ENCODE peak calls at places on chromosomes 11 and 22, in four cellular contexts. B is GM12878, S is K562, J is HL-60. Q is an unnamed sample.

GRCh38 chr11:133531971-133532651 is at the start of gene OPCML:
- DNase-seq in B (no peak), S (no peak), J (no peak), Q (no peak)

GRCh38 chr11:47158242-47158641 is 18.4 kb downstream of the ARFGAP2 start:
- DNase-seq in B (no peak), J (no peak), S (no peak), Q (no peak)

GRCh38 chr11:29018631-29019030 is 910.4 kb downstream of the METTL15 start:
- DNase-seq in S (no peak), J (no peak), B (no peak), Q (no peak)

GRCh38 chr22:26574001-26574723 is 15.8 kb downstream of the TPST2 start:
- DNase-seq in B (no peak), J (no peak), S (no peak), Q (no peak)

GRCh38 chr22:49936018-49936972 is 17.9 kb downstream of the CRELD2 start:
- DNase-seq in B (peak), J (peak), S (peak), Q (peak)

GRCh38 chr11:105582497-105582896 is 27.4 kb upstream of the GRIA4 start:
- DNase-seq in B (no peak), S (no peak), J (no peak), Q (no peak)

GRCh38 chr11:15852179-15852578 is 504.2 kb downstream of the SOX6 start:
- DNase-seq in S (peak), J (no peak), B (no peak), Q (no peak)

GRCh38 chr22:41524283-41524682 is 20.0 kb downstream of the POLR3H start:
- DNase-seq in S (no peak), B (no peak), J (no peak), Q (no peak)

GRCh38 chr22:27057717-27058116 is 400.3 kb downstream of the MIAT start:
- DNase-seq in S (no peak), J (no peak), B (no peak), Q (no peak)

GRCh38 chr11:55707029-55707428 is 45.0 kb downstream of the OR4C6 start:
- DNase-seq in B (peak), J (no peak), S (peak), Q (no peak)

GRCh38 chr11:7520011-7520942 is 6.5 kb downstream of the PPFIBP2 start:
- DNase-seq in J (no peak), S (no peak), B (peak), Q (no peak)

GRCh38 chr11:117172678-117173421 is 5.7 kb upstream of the SIDT2 start:
- DNase-seq in S (no peak), J (no peak), B (no peak), Q (no peak)

GRCh38 chr22:44736581-44737413 is 15.6 kb upstream of the ARHGAP8 start:
- DNase-seq in B (no peak), S (no peak), J (no peak), Q (no peak)

GRCh38 chr22:27462190-27462589 is 339.4 kb downstream of the MN1 start:
- DNase-seq in J (no peak), B (no peak), S (no peak), Q (no peak)

GRCh38 chr11:110857885-110858555 is 145.8 kb upstream of the ARHGAP20 start:
- DNase-seq in J (no peak), S (no peak), B (no peak), Q (no peak)

GRCh38 chr22:26887456-26887855 is 230.1 kb downstream of the MIAT start:
- DNase-seq in B (no peak), S (no peak), J (no peak), Q (no peak)

GRCh38 chr11:17673951-17674350 is 45.4 kb upstream of the MYOD1 start:
- DNase-seq in J (no peak), S (no peak), B (no peak), Q (no peak)

GRCh38 chr22:28736296-28737155 is 5.1 kb downstream of the CHEK2 start:
- DNase-seq in S (no peak), B (no peak), J (no peak), Q (no peak)

GRCh38 chr11:124740277-124740882 is 638 bp downstream of the NRGN start:
- DNase-seq in S (peak), J (peak), B (no peak), Q (no peak)

GRCh38 chr11:121536116-121536515 is 83.3 kb upstream of the SORL1-AS1 start:
- DNase-seq in S (no peak), J (no peak), B (no peak), Q (no peak)

GRCh38 chr11:77418155-77418980 is 55.5 kb downstream of the PAK1 start:
- DNase-seq in B (no peak), J (no peak), S (no peak), Q (no peak)

GRCh38 chr11:9459573-9460321 is 1.1 kb upstream of the ZNF143 start:
- DNase-seq in B (no peak), J (no peak), S (no peak), Q (no peak)

GRCh38 chr11:103325686-103326069 is 216.5 kb downstream of the DYNC2H1 start:
- DNase-seq in B (no peak), S (no peak), J (no peak), Q (no peak)

GRCh38 chr11:6988506-6988905 is 31.6 kb downstream of the ZNF214 start:
- DNase-seq in S (no peak), B (no peak), J (no peak), Q (no peak)

GRCh38 chr11:122226810-122227379 is 110.9 kb upstream of the BLID start:
- DNase-seq in J (no peak), B (no peak), S (no peak), Q (no peak)

GRCh38 chr11:68767672-68768071 is 16.4 kb upstream of the TESMIN start:
- DNase-seq in B (no peak), S (no peak), J (no peak), Q (no peak)

GRCh38 chr11:130212431-130212961 is 52.9 kb downstream of the ST14 start:
- DNase-seq in S (no peak), B (no peak), J (no peak), Q (no peak)

GRCh38 chr22:39170825-39171622 is 18.5 kb upstream of the CBX7 start:
- DNase-seq in J (peak), S (peak), B (peak), Q (peak)

GRCh38 chr11:131823772-131824171 is 453.4 kb downstream of the NTM start:
- DNase-seq in J (no peak), S (no peak), B (no peak), Q (no peak)

GRCh38 chr11:121476379-121477032 is 23.7 kb upstream of the SORL1-AS1 start:
- DNase-seq in S (no peak), J (no peak), B (no peak), Q (no peak)

GRCh38 chr11:82858556-82859091 is 41.6 kb downstream of the PRCP start:
- DNase-seq in J (no peak), S (no peak), B (no peak), Q (no peak)

DNA sequence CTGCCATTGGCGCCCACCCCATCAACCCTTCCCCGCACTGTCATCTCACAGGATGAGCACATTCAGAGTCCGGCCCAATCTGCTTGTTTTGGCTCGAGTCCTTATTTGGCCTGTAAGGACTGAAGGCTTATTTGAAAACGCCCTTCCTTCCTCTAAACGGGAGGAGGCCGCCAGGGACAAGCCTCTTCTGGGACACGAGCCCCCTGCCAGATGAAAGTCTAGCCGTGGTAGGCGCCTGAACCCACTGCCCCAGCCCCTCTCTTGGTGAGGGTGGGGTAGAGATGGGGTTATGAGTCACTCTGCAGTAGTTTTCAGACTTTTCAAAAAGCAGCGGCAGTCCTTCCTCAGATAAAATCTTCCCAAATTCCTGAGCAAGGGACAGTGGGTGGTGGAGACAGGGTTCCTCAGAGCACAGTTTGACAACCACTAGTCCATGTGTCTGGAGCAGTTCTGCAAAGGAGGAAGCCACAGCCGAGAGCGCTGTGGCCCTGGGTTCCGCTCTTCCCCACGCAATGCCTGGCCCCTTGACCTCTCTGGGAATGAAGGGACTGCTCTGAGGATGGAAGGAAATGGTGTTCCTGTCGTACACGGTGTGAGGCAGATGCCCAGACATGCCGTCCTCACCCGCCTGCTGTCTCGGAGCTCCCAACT is 57.0 kb downstream of the MYH9 start:
- DNase-seq in S (no peak), J (peak), B (no peak), Q (no peak)
- TF ChIP-seq POLR2AphosphoS5 in S (no peak), J (peak), B (no peak), Q (no peak)

GRCh38 chr11:19426719-19427066 is 185.9 kb upstream of the E2F8 start:
- DNase-seq in J (no peak), S (no peak), B (no peak), Q (no peak)
- TF ChIP-seq SPI1 in J (no peak), S (no peak), B (no peak), Q (no peak)

DNA sequence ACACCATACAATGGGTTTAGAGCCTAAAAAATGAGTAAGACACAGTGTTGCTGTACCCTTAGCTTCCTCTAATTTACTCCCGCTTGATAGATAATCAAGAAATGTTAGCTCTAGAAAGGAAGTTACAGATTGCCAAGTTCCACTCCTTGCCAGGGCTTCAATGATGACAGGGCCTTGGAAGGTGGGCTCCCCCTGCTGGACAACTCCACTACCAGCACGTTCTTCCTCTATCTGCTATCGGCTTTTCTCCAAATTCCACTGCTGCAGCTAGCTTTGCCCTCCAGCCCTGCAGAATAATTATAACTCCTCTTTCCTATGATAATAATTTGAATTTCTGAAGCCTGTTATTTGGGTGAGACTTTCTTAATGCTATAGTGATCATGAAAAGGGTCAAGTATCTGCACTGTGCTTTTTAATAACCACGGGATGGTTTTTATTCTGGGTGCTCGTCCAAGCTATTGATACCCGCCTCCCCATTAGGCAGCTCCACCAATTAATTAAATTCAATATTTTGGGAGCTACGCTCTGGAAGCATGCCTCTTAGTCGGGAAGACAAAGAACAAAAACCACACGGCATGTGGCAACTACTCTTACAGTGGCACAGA is 9.0 kb downstream of the SYN3 start:
- DNase-seq in B (peak), S (peak), J (peak), Q (peak)
- TF ChIP-seq POLR2AphosphoS5 in B (no peak), S (no peak), J (no peak), Q (no peak)

DNA sequence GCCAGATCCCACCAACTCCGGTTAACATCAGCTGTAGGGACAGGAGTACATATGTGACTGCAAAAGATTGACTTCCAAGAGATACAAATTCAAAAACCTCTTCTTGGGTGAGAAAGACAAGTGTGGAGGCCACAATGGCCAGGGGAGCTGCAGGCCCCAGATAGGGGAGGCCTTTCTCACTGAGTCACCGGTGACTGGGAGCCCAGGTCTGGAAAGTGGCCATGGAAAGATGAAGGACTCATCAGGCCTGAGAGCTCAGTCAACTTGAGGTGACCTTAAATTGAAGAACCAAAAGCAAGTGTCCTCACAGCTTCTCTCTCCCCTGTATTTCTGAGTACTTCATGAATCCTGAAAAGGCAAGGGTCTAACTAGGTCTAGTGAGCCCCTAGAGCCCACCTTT is 90.4 kb upstream of the CLPB start:
- DNase-seq in S (no peak), J (no peak), B (no peak), Q (no peak)
- TF ChIP-seq SPI1 in S (no peak), J (no peak), B (no peak), Q (no peak)

DNA sequence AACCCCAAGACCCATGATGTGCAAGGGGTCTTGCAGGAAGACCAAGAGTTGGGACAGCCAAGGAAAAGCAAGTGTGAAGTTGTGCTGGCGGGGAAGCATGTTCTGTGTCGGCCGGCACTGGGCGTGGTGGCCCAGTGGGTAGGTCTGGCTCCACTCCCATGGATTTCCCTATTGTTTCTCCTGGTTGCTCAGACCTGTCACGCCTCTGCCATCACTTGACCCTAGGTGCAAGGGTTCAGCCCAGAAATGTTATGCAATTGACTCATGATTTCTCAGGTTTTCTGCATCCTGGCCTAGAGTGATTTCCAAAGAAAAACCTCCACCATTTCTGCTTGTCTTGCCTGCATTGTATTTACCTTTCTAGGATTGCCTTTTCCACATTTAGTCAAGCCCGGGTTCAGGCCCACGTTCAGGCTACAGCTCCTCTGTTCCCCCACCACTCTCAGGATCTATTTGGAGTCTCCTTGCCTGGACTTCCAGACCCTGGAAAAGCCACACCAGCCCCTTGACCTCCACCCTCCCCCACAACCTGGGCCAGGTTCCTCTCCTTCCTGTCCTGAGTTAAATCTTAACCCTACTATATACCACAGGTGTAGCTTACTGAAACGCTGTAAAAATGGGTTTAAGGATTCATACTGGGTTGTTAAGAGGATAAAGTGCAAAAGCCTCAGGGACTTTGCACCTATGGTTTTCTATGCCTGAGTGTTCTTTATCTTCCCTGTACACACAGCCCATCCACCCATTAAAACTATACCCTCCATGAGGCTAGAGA is 17.5 kb upstream of the FOLR1 start:
- DNase-seq in J (no peak), B (no peak), S (no peak), Q (no peak)
- TF ChIP-seq POLR2AphosphoS5 in J (no peak), B (no peak), S (no peak), Q (no peak)

GRCh38 chr11:58006940-58007339 is 16.7 kb upstream of the OR9Q1 start:
- DNase-seq in B (no peak), J (no peak), S (no peak), Q (no peak)
- TF ChIP-seq SPI1 in B (no peak), J (no peak), S (no peak), Q (no peak)

GRCh38 chr11:118212781-118213565 is 11.8 kb downstream of the JAML start:
- DNase-seq in S (no peak), J (no peak), B (no peak), Q (no peak)

GRCh38 chr11:118210323-118210722 is 14.5 kb downstream of the JAML start:
- DNase-seq in S (no peak), J (no peak), B (no peak), Q (no peak)

GRCh38 chr11:118211006-118211405 is 13.8 kb downstream of the JAML start:
- DNase-seq in J (no peak), B (no peak), S (no peak), Q (no peak)

GRCh38 chr11:118213774-118214173 is 11.0 kb downstream of the JAML start:
- DNase-seq in J (no peak), S (no peak), B (no peak), Q (no peak)

GRCh38 chr11:118212131-118212725 is 12.6 kb downstream of the JAML start:
- DNase-seq in S (no peak), J (peak), B (no peak), Q (no peak)
- TF ChIP-seq POLR2AphosphoS5 in S (no peak), J (no peak), B (no peak), Q (no peak)

Q was measured in GM12891.